ENCODE peak calls at places on chromosomes 3 and 15, in eight cellular contexts. L is body of pancreas, Z is IMR-90, U is A549, H is spleen, A is adrenal gland, M is esophagus squamous epithelium, N is heart left ventricle. I is an unnamed sample.

GRCh38 chr3:178900244-178900643 is 171.4 kb downstream of the ZMAT3 start:
- DNase-seq in M (no peak), Z (no peak), A (no peak), H (no peak), U (no peak), L (no peak), N (no peak), I (no peak)

GRCh38 chr3:107800705-107801104 is 277.9 kb downstream of the BBX start:
- DNase-seq in H (no peak), A (no peak), N (no peak), U (no peak), L (no peak), Z (no peak), M (no peak), I (no peak)

GRCh38 chr3:127131625-127132170 is 61.2 kb upstream of the PRR23E start:
- DNase-seq in L (no peak), H (no peak), Z (no peak), N (peak), A (no peak), M (no peak), U (no peak), I (no peak)

GRCh38 chr15:63288342-63288741 is 10.9 kb downstream of the APH1B start:
- DNase-seq in N (no peak), Z (no peak), L (no peak), M (no peak), U (no peak), A (no peak), H (no peak), I (no peak)

GRCh38 chr3:88678747-88679146 is 428.7 kb upstream of the EPHA3 start:
- DNase-seq in H (no peak), U (no peak), Z (no peak), L (no peak), A (no peak), M (no peak), N (no peak), I (no peak)

GRCh38 chr3:155013427-155013826 is 66.7 kb upstream of the MME start:
- DNase-seq in U (no peak), Z (no peak), M (no peak), A (no peak), H (no peak), N (no peak), L (no peak), I (no peak)

GRCh38 chr3:183202004-183202722 is 39.6 kb upstream of the LAMP3 start:
- DNase-seq in H (no peak), U (no peak), Z (no peak), A (no peak), N (no peak), M (no peak), L (no peak), I (no peak)

GRCh38 chr3:114052216-114052615 is 4.1 kb downstream of the CCDC191 start:
- DNase-seq in N (no peak), A (no peak), L (no peak), M (no peak), U (no peak), H (no peak), Z (peak), I (no peak)

GRCh38 chr3:67383379-67383778 is 271.0 kb downstream of the SUCLG2 start:
- DNase-seq in U (no peak), H (no peak), Z (no peak), M (no peak), L (no peak), N (no peak), A (no peak), I (no peak)

GRCh38 chr15:25508369-25509002 is 69.7 kb upstream of the UBE3A start:
- DNase-seq in N (no peak), M (no peak), A (peak), Z (peak), L (no peak), U (peak), H (no peak), I (no peak)

GRCh38 chr3:42745291-42745745 is 27.7 kb downstream of the CCDC13 start:
- DNase-seq in H (no peak), Z (no peak), U (no peak), N (no peak), M (no peak), L (no peak), A (no peak), I (no peak)

GRCh38 chr15:63603516-63603915 is 6.3 kb downstream of the FBXL22 start:
- DNase-seq in H (no peak), M (no peak), L (no peak), Z (no peak), A (no peak), N (no peak), U (no peak), I (no peak)

DNA sequence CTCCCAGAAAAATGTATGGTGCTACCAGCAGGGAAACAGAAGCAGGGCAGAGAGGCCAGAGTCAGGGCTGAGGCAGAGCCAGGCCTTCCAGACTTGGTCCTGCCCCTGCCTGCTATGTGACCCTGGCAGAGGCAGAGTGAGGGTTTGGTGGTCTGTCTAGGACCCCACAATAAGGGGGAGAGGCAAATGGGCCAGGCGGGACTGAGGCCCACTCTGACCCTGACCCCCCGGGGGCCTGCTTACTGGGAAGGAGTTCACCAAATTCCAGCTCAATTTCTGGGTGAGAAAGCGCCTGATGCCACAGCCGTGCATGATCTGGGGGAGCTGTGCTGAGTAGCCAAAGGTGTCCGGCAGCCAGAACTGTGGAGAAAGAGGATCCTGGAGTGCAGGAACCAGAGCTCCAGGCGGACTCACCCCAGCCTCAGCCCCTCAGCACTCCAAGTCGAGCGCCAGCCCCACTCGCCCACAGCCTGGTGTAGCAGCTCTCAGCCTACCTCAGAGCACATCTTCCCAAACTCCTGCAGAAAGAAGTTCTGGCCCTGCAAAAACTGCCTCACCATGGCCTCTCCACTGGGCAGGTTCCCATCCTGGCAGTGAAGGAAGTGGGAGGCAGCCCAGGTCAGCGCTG is 6.9 kb downstream of the MAN2C1 start:
- DNase-seq in H (no peak), A (no peak), M (no peak), Z (no peak), U (no peak), L (no peak), N (no peak), I (no peak)
- TF ChIP-seq POLR2A in H (no peak), A (no peak), M (no peak), Z (no peak), U (no peak), L (no peak), N (no peak), I (no peak)

GRCh38 chr3:136835817-136836510 is 17.0 kb downstream of the SLC35G2 start:
- DNase-seq in L (no peak), A (no peak), U (no peak), Z (peak), M (no peak), H (no peak), N (no peak), I (no peak)

GRCh38 chr3:136838641-136839555 is 20.0 kb downstream of the SLC35G2 start:
- DNase-seq in H (no peak), A (no peak), N (no peak), Z (peak), L (no peak), M (no peak), U (no peak), I (no peak)

GRCh38 chr3:136839556-136839931 is 20.6 kb downstream of the SLC35G2 start:
- DNase-seq in M (no peak), A (no peak), L (no peak), U (no peak), N (no peak), H (no peak), Z (no peak), I (no peak)

GRCh38 chr3:136835079-136835816 is 16.3 kb downstream of the SLC35G2 start:
- DNase-seq in H (no peak), L (no peak), U (no peak), A (no peak), N (no peak), Z (no peak), M (no peak), I (no peak)

GRCh38 chr3:136836511-136837156 is 17.7 kb downstream of the SLC35G2 start:
- DNase-seq in N (no peak), U (no peak), M (no peak), L (no peak), H (no peak), Z (no peak), A (no peak), I (no peak)
- TF ChIP-seq POLR2A in N (no peak), U (no peak), M (no peak), L (no peak), H (no peak), Z (no peak), A (no peak), I (no peak)

GRCh38 chr15:74413350-74414080 is 20.2 kb downstream of the SEMA7A start:
- DNase-seq in H (no peak), L (no peak), U (no peak), M (no peak), N (no peak), Z (no peak), A (no peak), I (no peak)
- TF ChIP-seq POLR2A in H (no peak), L (no peak), U (no peak), M (no peak), N (no peak), Z (no peak), A (no peak), I (no peak)

GRCh38 chr15:71575474-71576045 is 234.8 kb upstream of the NR2E3 start:
- DNase-seq in N (no peak), A (no peak), M (no peak), L (no peak), Z (no peak), H (no peak), U (peak), I (no peak)
- TF ChIP-seq POLR2A in N (no peak), A (no peak), M (no peak), L (no peak), Z (no peak), H (no peak), U (no peak), I (no peak)